ENCODE peak calls at places on chromosomes 12 and 14, in seven cellular contexts. Y, U, T, J, B, N and M are unnamed samples. For H3K4me1, the result is how much of the 10 kb centered on the place peaks cover.

GRCh38 chr12:57637364-57637763 is 4.4 kb upstream of the B4GALNT1 start:
- DNase-seq in B (no peak), Y (no peak), J (no peak), T (no peak), N (no peak), U (no peak), M (no peak)

GRCh38 chr12:94186461-94187237 is 38.3 kb downstream of the PLXNC1 start:
- DNase-seq in N (peak), B (peak), J (peak), U (no peak), Y (no peak), T (peak), M (peak)

GRCh38 chr12:60148831-60149230 is 553.0 kb downstream of the SLC16A7 start:
- DNase-seq in Y (no peak), T (no peak), U (no peak), J (no peak), B (peak), N (peak), M (no peak)

GRCh38 chr12:39239484-39240143 is 203.3 kb downstream of the KIF21A start:
- DNase-seq in B (no peak), Y (no peak), T (no peak), J (no peak), U (no peak), N (no peak), M (no peak)

GRCh38 chr12:75452675-75453330 is 27.8 kb upstream of the GLIPR1 start:
- DNase-seq in U (no peak), T (no peak), B (peak), Y (no peak), N (peak), J (no peak), M (no peak)

GRCh38 chr12:94558612-94559011 is 91.7 kb downstream of the TMCC3 start:
- DNase-seq in U (no peak), N (no peak), Y (no peak), T (no peak), J (no peak), B (no peak), M (no peak)

GRCh38 chr14:52399886-52400599 is 85.9 kb downstream of the PTGER2 start:
- DNase-seq in U (no peak), N (peak), T (no peak), J (peak), B (peak), Y (no peak), M (no peak)

GRCh38 chr12:103632554-103633216 is 45.6 kb downstream of the STAB2 start:
- DNase-seq in N (peak), U (no peak), Y (peak), T (no peak), J (peak), B (peak), M (no peak)

GRCh38 chr14:90408713-90409112 is 11.9 kb downstream of the CALM1 start:
- DNase-seq in N (peak), B (peak), J (no peak), U (no peak), T (no peak), Y (no peak), M (no peak)

GRCh38 chr14:21300892-21301291 is 21.0 kb downstream of the RPGRIP1 start:
- DNase-seq in J (peak), U (peak), B (no peak), Y (no peak), N (no peak), T (peak), M (no peak)

GRCh38 chr12:11836964-11837286 is 187.5 kb downstream of the ETV6 start:
- DNase-seq in Y (no peak), N (no peak), U (no peak), T (no peak), J (no peak), B (no peak), M (no peak)

GRCh38 chr14:80926706-80927384 is 14.7 kb downstream of the CEP128 start:
- DNase-seq in N (peak), J (peak), Y (no peak), U (peak), T (no peak), B (peak), M (no peak)

GRCh38 chr14:92718659-92719058 is 29.8 kb downstream of the LGMN start:
- DNase-seq in U (no peak), J (no peak), B (no peak), N (peak), Y (no peak), T (no peak), M (no peak)

GRCh38 chr12:102992297-102992696 is 34.8 kb downstream of the ASCL1 start:
- DNase-seq in Y (no peak), U (no peak), J (no peak), N (no peak), T (no peak), B (no peak), M (no peak)

GRCh38 chr12:49883065-49883464 is 20.6 kb downstream of the FAIM2 start:
- DNase-seq in Y (no peak), B (no peak), J (no peak), T (no peak), N (no peak), U (no peak), M (no peak)

GRCh38 chr14:19823178-19823577 is 19.6 kb downstream of the OR4N2 start:
- DNase-seq in Y (no peak), U (no peak), T (no peak), B (no peak), J (no peak), N (no peak), M (no peak)

GRCh38 chr14:19828314-19828713 is 24.7 kb downstream of the OR4N2 start:
- DNase-seq in T (no peak), B (no peak), N (no peak), J (no peak), Y (no peak), U (no peak), M (no peak)

DNA sequence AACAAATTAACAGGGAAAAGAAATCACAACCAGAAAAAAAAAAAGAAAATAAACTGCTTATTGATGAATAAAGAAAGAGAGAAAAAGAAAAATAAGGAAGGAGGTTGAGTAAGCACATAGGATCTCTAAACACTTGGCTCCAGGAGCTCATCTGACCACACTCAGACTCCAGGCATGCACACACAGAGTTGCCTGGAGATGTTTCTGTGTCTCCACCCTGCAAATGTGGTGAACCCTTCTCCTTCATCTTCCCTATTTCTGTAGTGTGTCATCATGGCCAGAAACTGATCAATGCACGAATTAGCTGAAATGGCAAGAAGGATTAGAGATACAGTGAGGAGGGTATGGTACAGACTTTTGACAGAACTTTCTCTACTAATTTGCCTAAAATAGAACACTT is 20.2 kb downstream of the OR4N2 start:
- DNase-seq in Y (no peak), U (no peak), T (no peak), B (no peak), J (no peak), N (no peak), M (no peak)
- H3K4me1 ChIP-seq in Y (under half), U (under half), T (under half), B (under half), J (under half), N (under half), M (under half)

DNA sequence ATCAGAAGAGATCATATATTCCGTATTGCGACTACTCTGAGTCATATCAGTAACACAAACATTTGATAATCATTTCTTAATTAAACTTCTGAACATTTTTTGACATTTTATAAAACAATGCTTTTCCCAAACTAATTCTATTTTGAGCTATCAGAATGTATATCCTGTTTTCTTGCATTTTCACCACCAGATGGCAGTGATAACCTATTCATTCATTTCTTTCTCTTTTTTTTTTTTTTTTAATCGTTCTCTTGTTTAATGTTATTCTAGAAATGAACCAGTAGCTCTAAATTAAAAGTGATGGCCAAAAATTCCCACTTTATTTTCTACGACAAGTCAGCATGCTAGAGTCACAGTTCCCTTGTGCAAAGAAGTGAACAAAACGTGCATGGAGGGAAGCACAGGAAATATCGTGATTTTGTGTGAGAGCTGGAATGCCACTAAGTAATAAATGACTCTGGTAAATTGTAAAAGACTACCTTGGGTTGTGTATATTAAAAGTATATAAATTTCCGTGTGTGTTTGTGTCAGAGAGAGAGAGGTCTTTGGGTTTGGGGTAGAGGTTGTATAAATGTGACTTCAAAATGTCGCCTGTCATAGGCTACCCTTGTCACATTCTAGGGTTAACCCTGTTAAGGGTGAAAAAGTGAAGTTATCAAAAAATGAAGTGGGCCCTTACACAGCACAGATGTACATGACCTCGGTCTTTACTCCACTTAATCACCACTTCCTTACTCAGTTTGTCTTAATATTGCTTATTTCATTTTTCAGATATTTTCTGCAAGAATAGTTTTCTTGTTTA is 40.4 kb upstream of the LDHB start:
- DNase-seq in U (no peak), Y (no peak), N (peak), B (peak), T (no peak), J (peak), M (peak)
- TF ChIP-seq CTCF in U (peak), Y (peak), N (peak), B (peak), T (peak), J (peak), M (peak)

GRCh38 chr14:99667821-99668220 is 16.3 kb upstream of the CYP46A1 start:
- DNase-seq in U (no peak), N (no peak), Y (no peak), J (no peak), B (no peak), T (no peak), M (no peak)
- H3K4me1 ChIP-seq in U (under half), N (under half), Y (under half), J (under half), B (under half), T (under half), M (under half)

GRCh38 chr12:107448198-107448597 is 237.4 kb upstream of the PWP1 start:
- DNase-seq in U (no peak), J (no peak), T (no peak), N (peak), B (no peak), Y (no peak), M (no peak)
- TF ChIP-seq CTCF in U (no peak), J (peak), T (peak), N (peak), B (peak), Y (peak), M (no peak)

GRCh38 chr14:104222396-104223036 is 84.1 kb downstream of the KIF26A start:
- DNase-seq in T (no peak), N (no peak), Y (no peak), J (no peak), B (no peak), U (no peak), M (no peak)
- H3K4me1 ChIP-seq in T (under half), N (under half), Y (under half), J (under half), B (under half), U (under half), M (under half)

GRCh38 chr12:113693693-113694092 is 222.0 kb upstream of the LHX5 start:
- DNase-seq in T (no peak), B (no peak), U (no peak), Y (no peak), N (no peak), J (no peak), M (no peak)
- TF ChIP-seq CTCF in T (no peak), B (no peak), U (no peak), Y (no peak), N (no peak), J (no peak), M (no peak)